ENCODE peak calls at places on chromosome 6, in ten cellular contexts. X, Y, E, L, W, Z, O, I, N and B are unnamed samples.

GRCh38 chr6:90413867-90414266 is 117.2 kb upstream of the BACH2 start:
- DNase-seq in X (no peak), Y (peak; percentile 56), E (peak; percentile 73), L (peak; percentile 11), W (peak; percentile 96), Z (peak; percentile 58), O (peak; percentile 37), I (peak; percentile 18), N (no peak), B (peak; percentile 93)

GRCh38 chr6:115838763-115839401 is 221.8 kb downstream of the FRK start:
- DNase-seq in X (no peak), Y (no peak), E (no peak), L (peak; percentile 33), W (peak; percentile 17), Z (no peak), O (peak; percentile 35), I (peak; percentile 54), N (peak; percentile 9), B (peak; percentile 10)

GRCh38 chr6:4599924-4600323 is 176.3 kb upstream of the CDYL start:
- DNase-seq in X (no peak), Y (no peak), E (no peak), L (no peak), W (no peak), Z (no peak), O (peak; percentile 84), I (peak; percentile 97), N (no peak), B (no peak)

GRCh38 chr6:87730310-87730709 is 28.3 kb upstream of the AKIRIN2 start:
- DNase-seq in X (no peak), Y (no peak), E (no peak), L (no peak), W (no peak), Z (no peak), O (no peak), I (peak; percentile 93), N (no peak), B (no peak)

GRCh38 chr6:37279366-37280134 is 21.6 kb upstream of the TMEM217 start:
- DNase-seq in X (no peak), Y (no peak), E (no peak), L (peak; percentile 50), W (no peak), Z (no peak), O (peak; percentile 87), I (peak; percentile 59), N (no peak), B (no peak)

GRCh38 chr6:167839343-167839742 is 12.6 kb downstream of the AFDN start:
- DNase-seq in X (no peak), Y (peak; percentile 11), E (no peak), L (no peak), W (no peak), Z (no peak), O (peak; percentile 48), I (no peak), N (no peak), B (no peak)

GRCh38 chr6:110529355-110529754 is 52.9 kb upstream of the SLC22A16 start:
- DNase-seq in X (no peak), Y (no peak), E (no peak), L (peak; percentile 53), W (no peak), Z (no peak), O (peak; percentile 50), I (peak; percentile 60), N (no peak), B (no peak)

GRCh38 chr6:113011803-113012202 is 664.7 kb downstream of the RFPL4B start:
- DNase-seq in X (no peak), Y (no peak), E (no peak), L (peak; percentile 23), W (no peak), Z (no peak), O (peak; percentile 82), I (no peak), N (no peak), B (no peak)

GRCh38 chr6:19433101-19433500 is 404.1 kb upstream of the ID4 start:
- DNase-seq in X (no peak), Y (peak; percentile 53), E (no peak), L (no peak), W (no peak), Z (no peak), O (peak; percentile 27), I (peak; percentile 35), N (no peak), B (no peak)

GRCh38 chr6:41581381-41581991 is 35.3 kb downstream of the FOXP4 start:
- DNase-seq in X (no peak), Y (no peak), E (no peak), L (peak; percentile 91), W (no peak), Z (no peak), O (peak; percentile 82), I (peak; percentile 86), N (no peak), B (no peak)

GRCh38 chr6:15791401-15792137 is 128.7 kb upstream of the DTNBP1 start:
- DNase-seq in X (no peak), Y (no peak), E (no peak), L (no peak), W (no peak), Z (no peak), O (no peak), I (peak; percentile 65), N (no peak), B (no peak)

GRCh38 chr6:157670466-157671186 is 152.4 kb upstream of the SNX9 start:
- DNase-seq in X (no peak), Y (no peak), E (no peak), L (no peak), W (no peak), Z (no peak), O (peak; percentile 50), I (no peak), N (no peak), B (no peak)

GRCh38 chr6:113994934-113995342 is 24.0 kb upstream of the HDAC2 start:
- DNase-seq in X (peak; percentile 60), Y (peak; percentile 49), E (no peak), L (peak; percentile 87), W (peak; percentile 71), Z (no peak), O (peak; percentile 90), I (peak; percentile 87), N (no peak), B (peak; percentile 76)

GRCh38 chr6:78308025-78308424 is 559.3 kb upstream of the IRAK1BP1 start:
- DNase-seq in X (no peak), Y (no peak), E (no peak), L (no peak), W (no peak), Z (no peak), O (no peak), I (peak; percentile 42), N (peak; percentile 5), B (no peak)

GRCh38 chr6:2361195-2361594 is 115.8 kb upstream of the GMDS start:
- DNase-seq in X (no peak), Y (no peak), E (no peak), L (no peak), W (no peak), Z (no peak), O (no peak), I (no peak), N (no peak), B (no peak)

GRCh38 chr6:163415176-163415619 is 680 bp downstream of the QKI start:
- DNase-seq in X (no peak), Y (no peak), E (peak; percentile 12), L (no peak), W (no peak), Z (peak; percentile 23), O (no peak), I (no peak), N (no peak), B (peak; percentile 28)

GRCh38 chr6:159716247-159717086 is 10.8 kb upstream of the WTAP start:
- DNase-seq in X (peak; percentile 27), Y (no peak), E (no peak), L (peak; percentile 94), W (no peak), Z (no peak), O (peak; percentile 97), I (peak; percentile 96), N (no peak), B (no peak)

GRCh38 chr6:43914272-43915147 is 144.5 kb downstream of the VEGFA start:
- DNase-seq in X (no peak), Y (no peak), E (no peak), L (no peak), W (no peak), Z (no peak), O (no peak), I (no peak), N (no peak), B (no peak)

GRCh38 chr6:57221191-57221935 is 744 bp downstream of the RAB23 start:
- DNase-seq in X (peak; percentile 32), Y (peak; percentile 11), E (peak; percentile 32), L (peak; percentile 63), W (peak; percentile 44), Z (peak; percentile 48), O (peak; percentile 73), I (peak; percentile 68), N (peak; percentile 63), B (peak; percentile 66)

GRCh38 chr6:14428269-14428668 is 310.7 kb downstream of the CD83 start:
- DNase-seq in X (no peak), Y (no peak), E (no peak), L (no peak), W (no peak), Z (no peak), O (no peak), I (no peak), N (no peak), B (no peak)

GRCh38 chr6:150267686-150268561 is 100.9 kb upstream of the IYD start:
- DNase-seq in X (no peak), Y (no peak), E (no peak), L (peak; percentile 76), W (no peak), Z (no peak), O (peak; percentile 83), I (peak; percentile 96), N (no peak), B (no peak)

GRCh38 chr6:30500421-30501069 is 11.2 kb downstream of the HLA-E start:
- DNase-seq in X (no peak), Y (no peak), E (no peak), L (no peak), W (no peak), Z (no peak), O (peak; percentile 49), I (peak; percentile 64), N (no peak), B (no peak)

GRCh38 chr6:39189915-39190544 is 39.2 kb downstream of the KCNK5 start:
- DNase-seq in X (no peak), Y (no peak), E (no peak), L (peak; percentile 32), W (no peak), Z (no peak), O (peak; percentile 27), I (peak; percentile 19), N (no peak), B (peak; percentile 15)

GRCh38 chr6:90497411-90497810 is 89.5 kb downstream of the MAP3K7 start:
- DNase-seq in X (no peak), Y (no peak), E (no peak), L (peak; percentile 2), W (no peak), Z (no peak), O (no peak), I (no peak), N (no peak), B (no peak)

GRCh38 chr6:17584241-17584803 is 15.8 kb upstream of the FAM8A1 start:
- DNase-seq in X (no peak), Y (peak; percentile 62), E (no peak), L (peak; percentile 75), W (peak; percentile 44), Z (no peak), O (peak; percentile 87), I (peak; percentile 75), N (no peak), B (no peak)

GRCh38 chr6:29631860-29632731 is 887 bp downstream of the GABBR1 start:
- DNase-seq in X (peak; percentile 42), Y (peak; percentile 71), E (no peak), L (peak; percentile 64), W (no peak), Z (peak; percentile 63), O (peak; percentile 82), I (peak; percentile 40), N (no peak), B (peak; percentile 72)

GRCh38 chr6:7784706-7785105 is 58.8 kb downstream of the BMP6 start:
- DNase-seq in X (no peak), Y (no peak), E (no peak), L (no peak), W (no peak), Z (no peak), O (no peak), I (no peak), N (no peak), B (no peak)

GRCh38 chr6:40389176-40389767 is 197.9 kb downstream of the LRFN2 start:
- DNase-seq in X (no peak), Y (no peak), E (no peak), L (no peak), W (peak; percentile 94), Z (no peak), O (no peak), I (no peak), N (no peak), B (peak; percentile 77)